ENCODE peak calls at places on chromosomes 13 and 19, in seven cellular contexts. One of them, this sample, is unnamed.

GRCh38 chr13:88339271-88339741 is 668.1 kb downstream of the SLITRK5 start:
- DNase-seq in skeletal muscle cell: no peak
- DNase-seq in T follicular helper cell: no peak
- DNase-seq in GM04504: no peak
- DNase-seq in dorsolateral prefrontal cortex: no peak
- DNase-seq in sigmoid colon: no peak
- DNase-seq in A549: no peak
- DNase-seq in this sample: no peak

GRCh38 chr13:68727165-68727564 is 1380.5 kb upstream of the ATXN8OS start:
- DNase-seq in A549: no peak
- DNase-seq in dorsolateral prefrontal cortex: no peak
- DNase-seq in sigmoid colon: no peak
- DNase-seq in T follicular helper cell: no peak
- DNase-seq in GM04504: no peak
- DNase-seq in skeletal muscle cell: no peak
- DNase-seq in this sample: no peak

GRCh38 chr13:98972627-98973026 is 5.2 kb downstream of the DOCK9 start:
- DNase-seq in dorsolateral prefrontal cortex: no peak
- DNase-seq in A549: no peak
- DNase-seq in GM04504: peak; percentile 15
- DNase-seq in sigmoid colon: no peak
- DNase-seq in skeletal muscle cell: no peak
- DNase-seq in T follicular helper cell: no peak
- DNase-seq in this sample: no peak

GRCh38 chr19:42224940-42225717 is 5.0 kb downstream of the ZNF526 start:
- DNase-seq in dorsolateral prefrontal cortex: no peak
- DNase-seq in GM04504: no peak
- DNase-seq in skeletal muscle cell: no peak
- DNase-seq in T follicular helper cell: no peak
- DNase-seq in sigmoid colon: no peak
- DNase-seq in A549: no peak
- DNase-seq in this sample: no peak

GRCh38 chr13:24038405-24038804 is 122.1 kb upstream of the SPATA13 start:
- DNase-seq in A549: no peak
- DNase-seq in T follicular helper cell: no peak
- DNase-seq in GM04504: no peak
- DNase-seq in sigmoid colon: no peak
- DNase-seq in skeletal muscle cell: no peak
- DNase-seq in dorsolateral prefrontal cortex: no peak
- DNase-seq in this sample: no peak

GRCh38 chr13:91986771-91987515 is 588.5 kb downstream of the GPC5 start:
- DNase-seq in skeletal muscle cell: no peak
- DNase-seq in GM04504: no peak
- DNase-seq in T follicular helper cell: no peak
- DNase-seq in dorsolateral prefrontal cortex: no peak
- DNase-seq in sigmoid colon: no peak
- DNase-seq in A549: no peak
- DNase-seq in this sample: no peak

GRCh38 chr19:5407356-5407755 is 47.9 kb upstream of the ZNRF4 start:
- DNase-seq in GM04504: no peak
- DNase-seq in skeletal muscle cell: no peak
- DNase-seq in dorsolateral prefrontal cortex: no peak
- DNase-seq in T follicular helper cell: no peak
- DNase-seq in A549: peak; percentile 25
- DNase-seq in sigmoid colon: no peak
- DNase-seq in this sample: no peak

GRCh38 chr13:48235100-48235813 is 2.3 kb downstream of the ITM2B start:
- DNase-seq in skeletal muscle cell: no peak
- DNase-seq in sigmoid colon: peak; percentile 68
- DNase-seq in T follicular helper cell: no peak
- DNase-seq in GM04504: no peak
- DNase-seq in dorsolateral prefrontal cortex: peak; percentile 39
- DNase-seq in A549: no peak
- DNase-seq in this sample: no peak

GRCh38 chr13:44576396-44577235 is 486 bp upstream of the TSC22D1 start:
- DNase-seq in sigmoid colon: peak; percentile 66
- DNase-seq in GM04504: no peak
- DNase-seq in T follicular helper cell: peak; percentile 21
- DNase-seq in dorsolateral prefrontal cortex: no peak
- DNase-seq in A549: no peak
- DNase-seq in skeletal muscle cell: no peak
- DNase-seq in this sample: no peak

GRCh38 chr13:81596224-81596753 is 1255.4 kb upstream of the SPRY2 start:
- DNase-seq in sigmoid colon: no peak
- DNase-seq in dorsolateral prefrontal cortex: no peak
- DNase-seq in T follicular helper cell: no peak
- DNase-seq in skeletal muscle cell: no peak
- DNase-seq in GM04504: no peak
- DNase-seq in A549: no peak
- DNase-seq in this sample: no peak

GRCh38 chr13:48653074-48654054 is at the start of gene CYSLTR2:
- DNase-seq in dorsolateral prefrontal cortex: no peak
- DNase-seq in sigmoid colon: no peak
- DNase-seq in A549: no peak
- DNase-seq in T follicular helper cell: peak; percentile 9
- DNase-seq in skeletal muscle cell: no peak
- DNase-seq in GM04504: peak; percentile 16
- DNase-seq in this sample: no peak

GRCh38 chr13:27211271-27211670 is 39.7 kb upstream of the USP12 start:
- DNase-seq in sigmoid colon: no peak
- DNase-seq in skeletal muscle cell: no peak
- DNase-seq in GM04504: no peak
- DNase-seq in dorsolateral prefrontal cortex: no peak
- DNase-seq in A549: no peak
- DNase-seq in T follicular helper cell: no peak
- DNase-seq in this sample: no peak

This sample was measured in NCI-H187.